ENCODE peak calls at places on chromosome 15, in four cellular contexts. D, M, Z and K are unnamed samples.

GRCh38 chr15:79897701-79898113 is 893 bp upstream of the MTHFS start:
- DNase-seq in M (no peak), Z (no peak), D (no peak), K (no peak)

GRCh38 chr15:70421197-70421482 is 323.4 kb upstream of the TLE3 start:
- DNase-seq in M (no peak), Z (no peak), D (no peak), K (no peak)

GRCh38 chr15:88624156-88624970 is 3.2 kb downstream of the AEN start:
- DNase-seq in D (peak; percentile 50), M (peak; percentile 74), Z (no peak), K (no peak)

GRCh38 chr15:22861151-22861550 is 22.7 kb downstream of the NIPA2 start:
- DNase-seq in Z (no peak), M (no peak), D (no peak), K (no peak)

GRCh38 chr15:87939838-87940457 is 316.6 kb downstream of the NTRK3 start:
- DNase-seq in M (no peak), D (no peak), Z (no peak), K (no peak)

GRCh38 chr15:60651155-60651554 is 172.2 kb upstream of the ICE2 start:
- DNase-seq in Z (no peak), D (no peak), M (no peak), K (no peak)

GRCh38 chr15:44028349-44028748 is 166.7 kb downstream of the FRMD5 start:
- DNase-seq in M (no peak), D (no peak), Z (no peak), K (no peak)

GRCh38 chr15:41790756-41791546 is 16.7 kb downstream of the MAPKBP1 start:
- DNase-seq in Z (no peak), D (peak; percentile 77), M (no peak), K (no peak)

GRCh38 chr15:90531147-90531546 is 1.4 kb downstream of the CRTC3 start:
- DNase-seq in D (no peak), M (no peak), Z (no peak), K (no peak)

GRCh38 chr15:100895721-100896120 is 16.1 kb downstream of the ALDH1A3 start:
- DNase-seq in D (no peak), Z (no peak), M (no peak), K (no peak)
- H3K4me3 ChIP-seq in D (no peak overlapping the region), Z (no peak overlapping the region), M (no peak overlapping the region), K (no peak overlapping the region)

GRCh38 chr15:73867426-73867825 is 5.9 kb upstream of the TBC1D21 start:
- DNase-seq in D (no peak), M (no peak), Z (no peak), K (no peak)
- H3K27me3 ChIP-seq in D (peaks cover 4% of the 10 kb centered on the region), M (no peaks in the 10 kb centered on the region), Z (peaks cover 52% of the 10 kb centered on the region), K (peaks cover 66% of the 10 kb centered on the region)

GRCh38 chr15:101129851-101130250 is 122.0 kb downstream of the CHSY1 start:
- DNase-seq in M (no peak), Z (no peak), D (no peak), K (no peak)

GRCh38 chr15:101126618-101127502 is 125.0 kb downstream of the CHSY1 start:
- DNase-seq in M (no peak), D (no peak), Z (no peak), K (no peak)

GRCh38 chr15:101127503-101128076 is 124.3 kb downstream of the CHSY1 start:
- DNase-seq in Z (peak; percentile 85), M (no peak), D (peak; percentile 61), K (peak; percentile 15)

GRCh38 chr15:101128696-101129095 is 123.2 kb downstream of the CHSY1 start:
- DNase-seq in D (no peak), Z (no peak), M (no peak), K (no peak)

GRCh38 chr15:101128191-101128590 is 123.7 kb downstream of the CHSY1 start:
- DNase-seq in D (peak; percentile 34), M (no peak), Z (peak; percentile 94), K (no peak)
- H3K4me3 ChIP-seq in D (no peak overlapping the region), M (no peak overlapping the region), Z (no peak overlapping the region), K (no peak overlapping the region)

DNA sequence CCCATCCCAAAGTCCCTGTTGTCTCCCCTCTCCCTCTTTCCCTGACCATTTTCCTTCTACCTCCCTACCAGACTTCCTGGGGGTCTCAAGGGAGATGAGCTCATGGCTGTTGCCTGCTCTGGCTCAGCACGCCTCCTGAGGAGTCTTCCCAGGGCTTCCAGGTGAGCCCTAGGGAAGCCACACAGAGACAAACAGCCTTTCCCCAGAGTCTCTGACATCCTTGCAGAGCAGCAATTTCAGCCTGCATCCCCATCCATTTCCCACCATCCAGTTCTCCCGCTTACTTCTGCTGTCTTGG is 189.2 kb upstream of the LINGO1 start:
- DNase-seq in Z (no peak), M (no peak), D (no peak), K (no peak)
- H3K27me3 ChIP-seq in Z (peaks cover 52% of the 10 kb centered on the region), M (no peaks in the 10 kb centered on the region), D (peaks cover 38% of the 10 kb centered on the region), K (peaks cover 82% of the 10 kb centered on the region)

GRCh38 chr15:98513428-98513991 is 134.8 kb upstream of the IGF1R start:
- DNase-seq in Z (no peak), M (no peak), D (no peak), K (no peak)

GRCh38 chr15:98515186-98515585 is 133.2 kb upstream of the IGF1R start:
- DNase-seq in D (no peak), M (no peak), Z (no peak), K (no peak)

GRCh38 chr15:98517051-98517450 is 131.3 kb upstream of the IGF1R start:
- DNase-seq in D (no peak), Z (no peak), M (no peak), K (no peak)

GRCh38 chr15:98518823-98519561 is 129.3 kb upstream of the IGF1R start:
- DNase-seq in D (peak; percentile 91), M (peak; percentile 44), Z (peak; percentile 52), K (no peak)

GRCh38 chr15:98514034-98514622 is 134.2 kb upstream of the IGF1R start:
- DNase-seq in M (no peak), Z (no peak), D (no peak), K (no peak)
- H3K4me3 ChIP-seq in M (no peak overlapping the region), Z (no peak overlapping the region), D (no peak overlapping the region), K (no peak overlapping the region)

DNA sequence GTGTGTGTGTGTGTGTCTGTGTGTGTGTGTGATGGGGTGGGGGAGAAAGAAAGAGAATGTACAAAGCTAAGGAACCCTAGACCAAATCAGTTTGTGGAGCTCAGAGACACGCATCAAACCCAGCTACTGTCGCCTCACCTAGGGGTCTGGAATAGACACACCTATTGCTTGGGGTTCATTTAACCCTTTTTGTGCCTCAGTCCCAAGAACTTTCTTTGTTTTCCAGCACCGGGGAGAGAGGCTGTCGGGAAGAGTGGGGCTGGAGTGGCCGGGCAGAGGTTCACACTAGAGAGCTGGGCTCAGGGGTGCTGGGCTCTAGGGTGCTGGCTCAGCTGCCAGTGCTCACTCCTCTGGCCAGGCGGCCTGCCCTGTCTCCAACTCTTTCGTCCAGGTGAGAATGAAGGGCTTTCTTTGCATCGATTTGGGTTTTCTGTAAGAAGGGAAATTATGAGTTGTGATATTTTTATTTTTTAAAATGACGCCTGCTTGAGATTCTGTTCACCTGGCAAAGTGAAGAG is 221.5 kb downstream of the MEIS2 start:
- DNase-seq in Z (no peak), M (no peak), D (no peak), K (no peak)
- H3K27me3 ChIP-seq in Z (peaks cover 44% of the 10 kb centered on the region), M (peaks cover 4% of the 10 kb centered on the region), D (peaks cover 88% of the 10 kb centered on the region), K (peaks cover 7% of the 10 kb centered on the region)

GRCh38 chr15:93071469-93071891 is 17.5 kb downstream of the RGMA start:
- DNase-seq in M (no peak), D (no peak), Z (no peak), K (no peak)

GRCh38 chr15:93072011-93072410 is 17.0 kb downstream of the RGMA start:
- DNase-seq in M (no peak), D (no peak), Z (no peak), K (no peak)

GRCh38 chr15:93072440-93073394 is 16.3 kb downstream of the RGMA start:
- DNase-seq in Z (no peak), M (no peak), D (peak; percentile 90), K (no peak)

GRCh38 chr15:93070136-93070535 is 18.9 kb downstream of the RGMA start:
- DNase-seq in D (no peak), M (no peak), Z (no peak), K (no peak)

GRCh38 chr15:93070901-93071300 is 18.1 kb downstream of the RGMA start:
- DNase-seq in Z (no peak), M (no peak), D (no peak), K (no peak)
- H3K4me3 ChIP-seq in Z (no peak overlapping the region), M (no peak overlapping the region), D (no peak overlapping the region), K (peak overlapping the region; percentile 90)